ENCODE peak calls at places on chromosomes 3 and 15, in five cellular contexts. One of them, this sample, is unnamed.
A peak's percentile ranks its signal among the peaks of the same experiment; 100 is the strongest.

GRCh38 chr3:186425788-186426730 is 64.0 kb upstream of the DGKG start:
- DNase-seq in left lung: no peak
- DNase-seq in nephron progenitor cell: no peak
- DNase-seq in GM13976: no peak
- DNase-seq in activated T-cell treated with anti-CD3 and anti-CD28 coated beads for 24 hours: no peak
- DNase-seq in this sample: no peak

GRCh38 chr15:100194955-100195354 is 146.8 kb downstream of the ADAMTS17 start:
- DNase-seq in left lung: no peak
- DNase-seq in nephron progenitor cell: no peak
- DNase-seq in GM13976: no peak
- DNase-seq in activated T-cell treated with anti-CD3 and anti-CD28 coated beads for 24 hours: no peak
- DNase-seq in this sample: no peak

GRCh38 chr15:68279779-68280745 is 2.5 kb downstream of the FEM1B start:
- DNase-seq in left lung: no peak
- DNase-seq in nephron progenitor cell: no peak
- DNase-seq in GM13976: no peak
- DNase-seq in activated T-cell treated with anti-CD3 and anti-CD28 coated beads for 24 hours: no peak
- DNase-seq in this sample: no peak

GRCh38 chr3:110965976-110966375 is 105.6 kb upstream of the NECTIN3 start:
- DNase-seq in left lung: no peak
- DNase-seq in nephron progenitor cell: no peak
- DNase-seq in GM13976: no peak
- DNase-seq in activated T-cell treated with anti-CD3 and anti-CD28 coated beads for 24 hours: no peak
- DNase-seq in this sample: no peak

GRCh38 chr3:18531662-18532061 is 106.5 kb upstream of the SATB1 start:
- DNase-seq in left lung: no peak
- DNase-seq in nephron progenitor cell: no peak
- DNase-seq in GM13976: no peak
- DNase-seq in activated T-cell treated with anti-CD3 and anti-CD28 coated beads for 24 hours: no peak
- DNase-seq in this sample: no peak

GRCh38 chr3:122458992-122459391 is 43.1 kb upstream of the WDR5B start:
- DNase-seq in left lung: no peak
- DNase-seq in nephron progenitor cell: no peak
- DNase-seq in GM13976: no peak
- DNase-seq in activated T-cell treated with anti-CD3 and anti-CD28 coated beads for 24 hours: no peak
- DNase-seq in this sample: no peak

GRCh38 chr3:130656627-130657026 is 90.0 kb downstream of the PIK3R4 start:
- DNase-seq in left lung: no peak
- DNase-seq in nephron progenitor cell: no peak
- DNase-seq in GM13976: no peak
- DNase-seq in activated T-cell treated with anti-CD3 and anti-CD28 coated beads for 24 hours: no peak
- DNase-seq in this sample: no peak

GRCh38 chr3:133928903-133929607 is 33.4 kb upstream of the RAB6B start:
- DNase-seq in left lung: no peak
- DNase-seq in nephron progenitor cell: no peak
- DNase-seq in GM13976: peak; percentile 12
- DNase-seq in activated T-cell treated with anti-CD3 and anti-CD28 coated beads for 24 hours: no peak
- DNase-seq in this sample: no peak

GRCh38 chr15:79154491-79155182 is 64.1 kb upstream of the RASGRF1 start:
- DNase-seq in left lung: no peak
- DNase-seq in nephron progenitor cell: no peak
- DNase-seq in GM13976: no peak
- DNase-seq in activated T-cell treated with anti-CD3 and anti-CD28 coated beads for 24 hours: no peak
- DNase-seq in this sample: no peak

GRCh38 chr15:56286213-56286612 is 42.5 kb upstream of the RFX7 start:
- DNase-seq in left lung: no peak
- DNase-seq in nephron progenitor cell: no peak
- DNase-seq in GM13976: no peak
- DNase-seq in activated T-cell treated with anti-CD3 and anti-CD28 coated beads for 24 hours: no peak
- DNase-seq in this sample: no peak

GRCh38 chr3:14913926-14914776 is 33.2 kb upstream of the NR2C2 start:
- DNase-seq in left lung: no peak
- DNase-seq in nephron progenitor cell: peak; percentile 53
- DNase-seq in GM13976: peak; percentile 18
- DNase-seq in activated T-cell treated with anti-CD3 and anti-CD28 coated beads for 24 hours: no peak
- DNase-seq in this sample: no peak

GRCh38 chr15:83571820-83572707 is 81.9 kb upstream of the ADAMTSL3 start:
- DNase-seq in left lung: no peak
- DNase-seq in nephron progenitor cell: no peak
- DNase-seq in GM13976: peak; percentile 32
- DNase-seq in activated T-cell treated with anti-CD3 and anti-CD28 coated beads for 24 hours: no peak
- DNase-seq in this sample: no peak

GRCh38 chr3:97901327-97902295 is 70.6 kb downstream of the RIOX2 start:
- DNase-seq in left lung: no peak
- DNase-seq in nephron progenitor cell: no peak
- DNase-seq in GM13976: no peak
- DNase-seq in activated T-cell treated with anti-CD3 and anti-CD28 coated beads for 24 hours: no peak
- DNase-seq in this sample: no peak

GRCh38 chr3:71872256-71872655 is 87.3 kb upstream of the PROK2 start:
- DNase-seq in left lung: no peak
- DNase-seq in nephron progenitor cell: no peak
- DNase-seq in GM13976: no peak
- DNase-seq in activated T-cell treated with anti-CD3 and anti-CD28 coated beads for 24 hours: no peak
- DNase-seq in this sample: no peak

GRCh38 chr15:99440029-99440428 is 125.8 kb upstream of the MEF2A start:
- DNase-seq in left lung: no peak
- DNase-seq in nephron progenitor cell: no peak
- DNase-seq in GM13976: peak; percentile 15
- DNase-seq in activated T-cell treated with anti-CD3 and anti-CD28 coated beads for 24 hours: no peak
- DNase-seq in this sample: no peak

GRCh38 chr3:152269423-152270144 is 855 bp downstream of the MBNL1 start:
- DNase-seq in left lung: peak; percentile 50
- DNase-seq in nephron progenitor cell: no peak
- DNase-seq in GM13976: no peak
- DNase-seq in activated T-cell treated with anti-CD3 and anti-CD28 coated beads for 24 hours: no peak
- DNase-seq in this sample: no peak

GRCh38 chr3:129449279-129450115 is 9.5 kb downstream of the IFT122 start:
- DNase-seq in left lung: no peak
- DNase-seq in nephron progenitor cell: no peak
- DNase-seq in GM13976: no peak
- DNase-seq in activated T-cell treated with anti-CD3 and anti-CD28 coated beads for 24 hours: no peak
- DNase-seq in this sample: no peak

GRCh38 chr15:52806284-52806655 is 16.1 kb upstream of the ONECUT1 start:
- DNase-seq in left lung: no peak
- DNase-seq in nephron progenitor cell: no peak
- DNase-seq in GM13976: no peak
- DNase-seq in activated T-cell treated with anti-CD3 and anti-CD28 coated beads for 24 hours: no peak
- DNase-seq in this sample: no peak

GRCh38 chr3:52195823-52196331 is 2.1 kb upstream of the ALAS1 start:
- DNase-seq in left lung: peak; percentile 71
- DNase-seq in nephron progenitor cell: no peak
- DNase-seq in GM13976: no peak
- DNase-seq in activated T-cell treated with anti-CD3 and anti-CD28 coated beads for 24 hours: no peak
- DNase-seq in this sample: no peak

GRCh38 chr3:107543666-107544065 is 20.9 kb downstream of the BBX start:
- DNase-seq in left lung: no peak
- DNase-seq in nephron progenitor cell: no peak
- DNase-seq in GM13976: no peak
- DNase-seq in activated T-cell treated with anti-CD3 and anti-CD28 coated beads for 24 hours: no peak
- DNase-seq in this sample: no peak

GRCh38 chr15:52678468-52679231 is 538 bp downstream of the ATOSA start:
- DNase-seq in left lung: peak; percentile 76
- DNase-seq in nephron progenitor cell: peak; percentile 78
- DNase-seq in GM13976: peak; percentile 60
- DNase-seq in activated T-cell treated with anti-CD3 and anti-CD28 coated beads for 24 hours: peak; percentile 29
- DNase-seq in this sample: peak; percentile 44

GRCh38 chr3:110101361-110101760 is 764.0 kb upstream of the DPPA4 start:
- DNase-seq in left lung: no peak
- DNase-seq in nephron progenitor cell: no peak
- DNase-seq in GM13976: no peak
- DNase-seq in activated T-cell treated with anti-CD3 and anti-CD28 coated beads for 24 hours: no peak
- DNase-seq in this sample: no peak

GRCh38 chr3:73624363-73625123 is at the start of gene PDZRN3:
- DNase-seq in left lung: peak; percentile 64
- DNase-seq in nephron progenitor cell: peak; percentile 81
- DNase-seq in GM13976: peak; percentile 8
- DNase-seq in activated T-cell treated with anti-CD3 and anti-CD28 coated beads for 24 hours: no peak
- DNase-seq in this sample: no peak

This sample was measured in stimulated activated CD4-positive, alpha-beta T cell treated with anti-CD3 and anti-CD28 coated beads, Interleukin-12 subunit alpha, Interleukin-12 subunit beta, amount 100 ng/mL, for 4 hours.